ENCODE peak calls at places on chromosomes 7 and 10, in ten cellular contexts. U is type B pancreatic cell, B is right lobe of liver, M is AG09319, C is epithelial cell of esophagus, K is cardiac fibroblast, W is transverse colon, Q is AG09309, E is WTC11, G is osteocyte. F is an unnamed sample.

GRCh38 chr7:108515636-108516035 is 10.3 kb downstream of the PNPLA8 start:
- DNase-seq in K (no peak), C (no peak), M (no peak), G (no peak), U (no peak), Q (no peak), W (no peak), E (no peak), B (no peak), F (no peak)

GRCh38 chr7:130917669-130918128 is 183.7 kb upstream of the KLF14 start:
- DNase-seq in W (no peak), C (peak), K (peak), M (no peak), Q (no peak), G (no peak), E (no peak), B (no peak), U (no peak), F (peak)

GRCh38 chr10:17001961-17002749 is 127.5 kb downstream of the CUBN start:
- DNase-seq in E (no peak), M (peak), U (no peak), B (no peak), C (no peak), Q (peak), G (no peak), W (peak), K (peak), F (peak)

GRCh38 chr7:104137971-104138370 is 69.8 kb downstream of the ORC5 start:
- DNase-seq in C (peak), Q (peak), K (peak), E (no peak), M (peak), G (no peak), W (no peak), B (no peak), U (no peak), F (peak)

GRCh38 chr10:132107947-132108877 is 42.5 kb downstream of the JAKMIP3 start:
- DNase-seq in M (no peak), E (no peak), B (no peak), Q (no peak), C (no peak), K (no peak), U (peak), G (peak), W (no peak), F (no peak)

GRCh38 chr7:102318482-102318971 is 31.9 kb downstream of the SH2B2 start:
- DNase-seq in C (peak), Q (no peak), E (no peak), K (peak), G (no peak), W (no peak), M (no peak), U (no peak), B (no peak), F (no peak)

GRCh38 chr10:122487231-122487765 is 25.9 kb downstream of the HTRA1 start:
- DNase-seq in U (no peak), G (no peak), E (no peak), K (no peak), Q (no peak), C (peak), M (peak), B (no peak), W (peak), F (peak)

GRCh38 chr10:95480901-95481491 is 80.2 kb downstream of the SORBS1 start:
- DNase-seq in B (no peak), G (no peak), U (no peak), Q (no peak), E (peak), C (peak), K (peak), M (no peak), W (no peak), F (no peak)

GRCh38 chr7:154857728-154858681 is 144.9 kb downstream of the PAXIP1 start:
- DNase-seq in K (no peak), U (no peak), B (no peak), M (no peak), E (no peak), G (no peak), Q (no peak), C (no peak), W (no peak), F (no peak)
- TF ChIP-seq CTCF in K (no peak), U (no peak), B (no peak), M (no peak), E (no peak), G (no peak), Q (no peak), C (no peak), W (no peak), F (no peak)

GRCh38 chr10:11551104-11551503 is 60.3 kb downstream of the USP6NL start:
- DNase-seq in G (no peak), B (no peak), U (no peak), K (no peak), Q (no peak), W (no peak), M (no peak), C (no peak), E (no peak), F (no peak)

GRCh38 chr10:11548763-11549089 is 62.7 kb downstream of the USP6NL start:
- DNase-seq in Q (no peak), G (no peak), U (no peak), B (no peak), C (no peak), W (no peak), K (no peak), E (no peak), M (no peak), F (no peak)

GRCh38 chr10:11547111-11547625 is 64.3 kb downstream of the USP6NL start:
- DNase-seq in K (no peak), U (no peak), W (no peak), E (no peak), M (no peak), B (no peak), C (peak), G (no peak), Q (no peak), F (peak)

GRCh38 chr10:11546581-11546980 is 64.9 kb downstream of the USP6NL start:
- DNase-seq in M (no peak), K (no peak), G (no peak), Q (no peak), C (peak), B (no peak), W (no peak), E (no peak), U (no peak), F (peak)

GRCh38 chr10:11548065-11548762 is 63.2 kb downstream of the USP6NL start:
- DNase-seq in W (no peak), U (no peak), Q (no peak), C (no peak), K (no peak), G (no peak), M (no peak), B (no peak), E (no peak), F (no peak)
- TF ChIP-seq CTCF in W (no peak), U (no peak), Q (no peak), C (no peak), K (no peak), G (no peak), M (no peak), B (no peak), E (no peak), F (no peak)

GRCh38 chr7:2979276-2979675 is 64.4 kb downstream of the CARD11 start:
- DNase-seq in W (no peak), K (no peak), B (no peak), U (no peak), E (no peak), G (no peak), M (no peak), Q (no peak), C (no peak), F (no peak)
- TF ChIP-seq CTCF in W (no peak), K (no peak), B (no peak), U (no peak), E (no peak), G (no peak), M (no peak), Q (no peak), C (no peak), F (no peak)

DNA sequence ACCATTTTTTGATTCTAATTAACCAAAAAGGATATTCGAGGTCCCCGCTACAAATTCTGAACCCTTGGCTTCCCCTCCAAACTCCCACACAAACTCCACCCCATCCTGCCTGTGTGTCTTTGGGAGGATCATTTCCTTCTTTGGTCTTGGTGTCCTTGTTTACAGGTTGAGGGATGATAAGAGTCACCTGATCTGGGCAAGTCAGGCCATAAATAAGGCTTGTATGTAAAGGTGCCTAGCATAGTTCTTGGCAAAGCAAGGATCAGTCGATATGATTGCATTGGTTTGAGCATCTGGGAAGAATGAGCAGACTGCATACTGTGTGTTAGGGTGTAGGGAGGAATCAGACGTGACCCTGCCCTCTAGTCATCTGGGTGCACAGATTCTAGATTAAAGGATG is 1.6 kb upstream of the SGPL1 start:
- DNase-seq in M (no peak), Q (no peak), K (no peak), B (no peak), U (no peak), G (no peak), W (no peak), C (no peak), E (no peak), F (no peak)
- TF ChIP-seq CTCF in M (no peak), Q (no peak), K (no peak), B (no peak), U (no peak), G (no peak), W (no peak), C (no peak), E (no peak), F (no peak)